ENCODE peak calls at places on chromosomes 5 and 9, in ten cellular contexts. A, I, N, H, B, J, P, M, O and Q are unnamed samples.

GRCh38 chr5:37840036-37840909 is at the start of gene GDNF:
- DNase-seq in O (peak), P (peak), N (no peak), I (no peak), H (no peak), J (peak), M (no peak), A (no peak), B (peak), Q (no peak)

GRCh38 chr9:116391306-116391900 is 237.8 kb downstream of the PAPPA start:
- DNase-seq in P (no peak), B (no peak), O (no peak), J (peak), I (peak), H (no peak), N (no peak), A (no peak), M (no peak), Q (no peak)

GRCh38 chr9:121773954-121774714 is 122.7 kb downstream of the DAB2IP start:
- DNase-seq in O (no peak), B (no peak), J (no peak), A (no peak), H (no peak), P (peak), I (no peak), M (no peak), N (no peak), Q (no peak)

GRCh38 chr5:175663191-175664184 is 5.6 kb downstream of the HRH2 start:
- DNase-seq in M (no peak), O (no peak), J (no peak), N (no peak), H (no peak), I (no peak), P (peak), B (no peak), A (no peak), Q (no peak)

GRCh38 chr9:71863652-71864051 is 47.3 kb downstream of the ABHD17B start:
- DNase-seq in I (no peak), N (no peak), B (no peak), H (no peak), J (peak), A (no peak), P (no peak), M (no peak), O (no peak), Q (no peak)

GRCh38 chr9:15837079-15837679 is 284.3 kb downstream of the CCDC171 start:
- DNase-seq in P (no peak), M (no peak), J (peak), I (peak), N (peak), O (peak), H (peak), A (peak), B (peak), Q (peak)

GRCh38 chr5:175163586-175164275 is 280.3 kb downstream of the DRD1 start:
- DNase-seq in M (no peak), N (no peak), J (no peak), I (no peak), H (no peak), A (no peak), P (no peak), O (no peak), B (no peak), Q (no peak)

GRCh38 chr5:143023447-143024096 is 253.4 kb downstream of the ARHGAP26 start:
- DNase-seq in O (no peak), I (no peak), B (no peak), M (no peak), P (peak), N (no peak), H (peak), A (no peak), J (no peak), Q (peak)

GRCh38 chr5:6424110-6424659 is 24.5 kb upstream of the UBE2QL1 start:
- DNase-seq in N (no peak), M (no peak), I (no peak), B (no peak), O (no peak), P (no peak), H (peak), A (no peak), J (no peak), Q (no peak)

GRCh38 chr5:120599576-120599975 is 135.5 kb downstream of the PRR16 start:
- DNase-seq in I (peak), O (no peak), H (no peak), J (peak), P (no peak), B (no peak), A (no peak), N (no peak), M (no peak), Q (no peak)

GRCh38 chr5:178227138-178227659 is 5.4 kb downstream of the PHYKPL start:
- DNase-seq in H (no peak), J (peak), M (no peak), N (no peak), I (no peak), P (peak), A (no peak), O (no peak), B (no peak), Q (no peak)

GRCh38 chr9:1154739-1155138 is 104.6 kb downstream of the DMRT2 start:
- DNase-seq in H (no peak), A (no peak), O (no peak), N (no peak), M (no peak), P (no peak), I (no peak), J (no peak), B (no peak), Q (no peak)

GRCh38 chr9:133113928-133114351 is 7.1 kb downstream of the RALGDS start:
- DNase-seq in N (no peak), M (no peak), B (no peak), H (peak), P (peak), A (peak), J (no peak), I (no peak), O (no peak), Q (peak)

GRCh38 chr5:32542216-32543059 is 42.9 kb upstream of the SUB1 start:
- DNase-seq in M (no peak), A (no peak), N (no peak), J (peak), P (no peak), B (no peak), I (peak), H (no peak), O (no peak), Q (peak)

GRCh38 chr9:86135374-86135773 is 36.0 kb upstream of the GOLM1 start:
- DNase-seq in J (no peak), I (no peak), A (no peak), O (no peak), M (no peak), N (no peak), P (no peak), B (no peak), H (no peak), Q (no peak)

GRCh38 chr5:174542466-174542865 is 181.9 kb upstream of the MSX2 start:
- DNase-seq in B (no peak), O (no peak), M (no peak), I (no peak), J (no peak), P (no peak), A (no peak), H (no peak), N (no peak), Q (no peak)

GRCh38 chr5:110851357-110851756 is 112.5 kb downstream of the SLC25A46 start:
- DNase-seq in O (no peak), N (no peak), H (no peak), A (no peak), B (no peak), P (no peak), J (peak), I (peak), M (no peak), Q (no peak)

GRCh38 chr5:102532126-102532525 is 33.3 kb upstream of the SLCO6A1 start:
- DNase-seq in I (no peak), O (no peak), N (no peak), A (no peak), M (no peak), P (peak), H (no peak), B (no peak), J (no peak), Q (no peak)

GRCh38 chr5:122126177-122126701 is 3.1 kb upstream of the ZNF474 start:
- DNase-seq in H (no peak), M (no peak), P (no peak), O (no peak), I (no peak), N (no peak), J (peak), A (no peak), B (no peak), Q (no peak)

GRCh38 chr5:142597546-142598337 is 88.1 kb downstream of the FGF1 start:
- DNase-seq in H (peak), I (peak), N (no peak), P (no peak), J (peak), M (no peak), A (no peak), O (peak), B (peak), Q (no peak)

GRCh38 chr9:34451545-34451944 is 6.8 kb downstream of the FAM219A start:
- DNase-seq in J (peak), N (no peak), P (no peak), H (no peak), M (no peak), B (no peak), A (no peak), O (no peak), I (no peak), Q (no peak)

GRCh38 chr9:77648458-77649108 is 461 bp upstream of the GNA14 start:
- DNase-seq in I (peak), N (no peak), A (peak), B (peak), P (peak), O (no peak), H (no peak), M (no peak), J (peak), Q (no peak)

GRCh38 chr5:10990626-10991025 is 229.6 kb upstream of the DAP start:
- DNase-seq in O (no peak), A (no peak), H (no peak), I (no peak), J (no peak), N (no peak), B (no peak), M (no peak), P (no peak), Q (no peak)

GRCh38 chr5:95113489-95113888 is 171.4 kb downstream of the MCTP1 start:
- DNase-seq in J (peak), B (no peak), O (no peak), I (no peak), A (no peak), M (no peak), H (no peak), P (no peak), N (no peak), Q (no peak)

GRCh38 chr5:137264573-137264972 is 234.6 kb downstream of the SPOCK1 start:
- DNase-seq in I (no peak), B (no peak), A (no peak), O (no peak), P (no peak), J (no peak), M (no peak), H (no peak), N (no peak), Q (no peak)

GRCh38 chr9:124625084-124625483 is 117.9 kb upstream of the NR5A1 start:
- DNase-seq in I (no peak), J (no peak), A (no peak), M (no peak), O (no peak), N (no peak), H (no peak), P (no peak), B (no peak), Q (no peak)